ENCODE peak calls at places on chromosomes 11 and 22, in eight cellular contexts. One of them, this sample, is unnamed.

GRCh38 chr11:27040302-27041115 is at the start of gene BBOX1:
- DNase-seq in CD8-positive, alpha-beta T cell: no peak
- DNase-seq in SW 1271: no peak
- DNase-seq in BE2C: peak
- DNase-seq in RKO: no peak
- DNase-seq in GM20000: no peak
- DNase-seq in H54: no peak
- DNase-seq in OCI-LY7: peak
- DNase-seq in this sample: no peak

GRCh38 chr11:110447897-110448522 is 18.3 kb downstream of the FDX1 start:
- DNase-seq in RKO: no peak
- DNase-seq in CD8-positive, alpha-beta T cell: no peak
- DNase-seq in GM20000: no peak
- DNase-seq in BE2C: no peak
- DNase-seq in H54: no peak
- DNase-seq in OCI-LY7: peak
- DNase-seq in SW 1271: no peak
- DNase-seq in this sample: no peak

GRCh38 chr11:86629070-86629706 is 43.2 kb downstream of the ME3 start:
- DNase-seq in SW 1271: no peak
- DNase-seq in BE2C: no peak
- DNase-seq in OCI-LY7: no peak
- DNase-seq in H54: no peak
- DNase-seq in CD8-positive, alpha-beta T cell: no peak
- DNase-seq in GM20000: no peak
- DNase-seq in RKO: no peak
- DNase-seq in this sample: no peak

GRCh38 chr11:102577182-102577581 is 46.6 kb upstream of the MMP7 start:
- DNase-seq in BE2C: no peak
- DNase-seq in OCI-LY7: no peak
- DNase-seq in RKO: no peak
- DNase-seq in H54: no peak
- DNase-seq in CD8-positive, alpha-beta T cell: no peak
- DNase-seq in SW 1271: no peak
- DNase-seq in GM20000: no peak
- DNase-seq in this sample: peak

GRCh38 chr11:70621241-70621640 is 222.9 kb downstream of the CTTN start:
- DNase-seq in BE2C: no peak
- DNase-seq in OCI-LY7: no peak
- DNase-seq in H54: no peak
- DNase-seq in CD8-positive, alpha-beta T cell: no peak
- DNase-seq in RKO: no peak
- DNase-seq in SW 1271: no peak
- DNase-seq in GM20000: no peak
- DNase-seq in this sample: no peak

GRCh38 chr11:94926271-94926625 is 47.1 kb downstream of the CWC15 start:
- DNase-seq in GM20000: no peak
- DNase-seq in OCI-LY7: no peak
- DNase-seq in BE2C: no peak
- DNase-seq in H54: no peak
- DNase-seq in RKO: no peak
- DNase-seq in CD8-positive, alpha-beta T cell: no peak
- DNase-seq in SW 1271: no peak
- DNase-seq in this sample: no peak

GRCh38 chr11:3169235-3169951 is 4.3 kb upstream of the OSBPL5 start:
- DNase-seq in SW 1271: no peak
- DNase-seq in BE2C: no peak
- DNase-seq in RKO: peak
- DNase-seq in OCI-LY7: no peak
- DNase-seq in CD8-positive, alpha-beta T cell: no peak
- DNase-seq in H54: peak
- DNase-seq in GM20000: no peak
- DNase-seq in this sample: no peak

GRCh38 chr11:62547691-62548281 is 1.2 kb upstream of the AHNAK start:
- DNase-seq in RKO: no peak
- DNase-seq in GM20000: no peak
- DNase-seq in H54: peak
- DNase-seq in OCI-LY7: no peak
- DNase-seq in CD8-positive, alpha-beta T cell: no peak
- DNase-seq in SW 1271: no peak
- DNase-seq in BE2C: no peak
- DNase-seq in this sample: no peak

GRCh38 chr11:128669491-128669890 is 24.4 kb upstream of the FLI1 start:
- DNase-seq in CD8-positive, alpha-beta T cell: no peak
- DNase-seq in H54: peak
- DNase-seq in GM20000: no peak
- DNase-seq in OCI-LY7: no peak
- DNase-seq in SW 1271: no peak
- DNase-seq in BE2C: no peak
- DNase-seq in RKO: peak
- DNase-seq in this sample: no peak

GRCh38 chr11:85665756-85666155 is 827 bp upstream of the CREBZF start:
- DNase-seq in SW 1271: no peak
- DNase-seq in RKO: no peak
- DNase-seq in H54: no peak
- DNase-seq in BE2C: no peak
- DNase-seq in CD8-positive, alpha-beta T cell: no peak
- DNase-seq in GM20000: no peak
- DNase-seq in OCI-LY7: no peak
- DNase-seq in this sample: no peak

GRCh38 chr11:6636480-6636879 is 17.3 kb upstream of the TPP1 start:
- DNase-seq in CD8-positive, alpha-beta T cell: no peak
- DNase-seq in GM20000: no peak
- DNase-seq in OCI-LY7: no peak
- DNase-seq in BE2C: no peak
- DNase-seq in SW 1271: no peak
- DNase-seq in H54: no peak
- DNase-seq in RKO: no peak
- DNase-seq in this sample: no peak

GRCh38 chr11:22317656-22318055 is 20.5 kb upstream of the SLC17A6 start:
- DNase-seq in SW 1271: no peak
- DNase-seq in RKO: no peak
- DNase-seq in CD8-positive, alpha-beta T cell: no peak
- DNase-seq in BE2C: no peak
- DNase-seq in OCI-LY7: no peak
- DNase-seq in GM20000: no peak
- DNase-seq in H54: no peak
- DNase-seq in this sample: no peak

GRCh38 chr11:46543564-46543963 is 50.3 kb downstream of the AMBRA1 start:
- DNase-seq in RKO: no peak
- DNase-seq in CD8-positive, alpha-beta T cell: no peak
- DNase-seq in H54: no peak
- DNase-seq in BE2C: no peak
- DNase-seq in OCI-LY7: no peak
- DNase-seq in GM20000: no peak
- DNase-seq in SW 1271: no peak
- DNase-seq in this sample: no peak

GRCh38 chr11:16013649-16014275 is 342.6 kb downstream of the SOX6 start:
- DNase-seq in OCI-LY7: no peak
- DNase-seq in GM20000: no peak
- DNase-seq in CD8-positive, alpha-beta T cell: no peak
- DNase-seq in H54: no peak
- DNase-seq in RKO: no peak
- DNase-seq in BE2C: no peak
- DNase-seq in SW 1271: no peak
- DNase-seq in this sample: no peak

GRCh38 chr11:126925321-126926093 is 75.1 kb downstream of the KIRREL3 start:
- DNase-seq in RKO: no peak
- DNase-seq in BE2C: no peak
- DNase-seq in GM20000: no peak
- DNase-seq in CD8-positive, alpha-beta T cell: no peak
- DNase-seq in OCI-LY7: no peak
- DNase-seq in SW 1271: no peak
- DNase-seq in H54: no peak
- DNase-seq in this sample: no peak

GRCh38 chr11:19093976-19094375 is 23.0 kb upstream of the ZDHHC13 start:
- DNase-seq in OCI-LY7: no peak
- DNase-seq in GM20000: no peak
- DNase-seq in BE2C: no peak
- DNase-seq in RKO: no peak
- DNase-seq in H54: no peak
- DNase-seq in SW 1271: no peak
- DNase-seq in CD8-positive, alpha-beta T cell: no peak
- DNase-seq in this sample: no peak

GRCh38 chr22:39717099-39717498 is 146.5 kb downstream of the CACNA1I start:
- DNase-seq in OCI-LY7: no peak
- DNase-seq in H54: no peak
- DNase-seq in RKO: no peak
- DNase-seq in CD8-positive, alpha-beta T cell: no peak
- DNase-seq in SW 1271: no peak
- DNase-seq in BE2C: no peak
- DNase-seq in GM20000: no peak
- DNase-seq in this sample: no peak

GRCh38 chr11:10674991-10675440 is 18.5 kb downstream of the IRAG1 start:
- DNase-seq in CD8-positive, alpha-beta T cell: no peak
- DNase-seq in H54: no peak
- DNase-seq in RKO: no peak
- DNase-seq in BE2C: no peak
- DNase-seq in SW 1271: no peak
- DNase-seq in GM20000: no peak
- DNase-seq in OCI-LY7: no peak
- DNase-seq in this sample: no peak

GRCh38 chr11:134069426-134069921 is 602 bp downstream of the JAM3 start:
- DNase-seq in H54: no peak
- DNase-seq in OCI-LY7: no peak
- DNase-seq in RKO: no peak
- DNase-seq in BE2C: peak
- DNase-seq in SW 1271: no peak
- DNase-seq in GM20000: no peak
- DNase-seq in CD8-positive, alpha-beta T cell: no peak
- DNase-seq in this sample: no peak

GRCh38 chr11:3135491-3136440 is 29.3 kb downstream of the OSBPL5 start:
- DNase-seq in H54: no peak
- DNase-seq in GM20000: no peak
- DNase-seq in SW 1271: no peak
- DNase-seq in RKO: no peak
- DNase-seq in BE2C: peak
- DNase-seq in OCI-LY7: no peak
- DNase-seq in CD8-positive, alpha-beta T cell: no peak
- DNase-seq in this sample: no peak

GRCh38 chr11:61972796-61973602 is 5.6 kb upstream of the FTH1 start:
- DNase-seq in GM20000: no peak
- DNase-seq in RKO: no peak
- DNase-seq in CD8-positive, alpha-beta T cell: peak
- DNase-seq in OCI-LY7: no peak
- DNase-seq in H54: no peak
- DNase-seq in BE2C: no peak
- DNase-seq in SW 1271: no peak
- DNase-seq in this sample: peak

GRCh38 chr11:77213589-77214428 is 85.8 kb downstream of the MYO7A start:
- DNase-seq in CD8-positive, alpha-beta T cell: peak
- DNase-seq in GM20000: no peak
- DNase-seq in BE2C: no peak
- DNase-seq in H54: no peak
- DNase-seq in SW 1271: no peak
- DNase-seq in OCI-LY7: no peak
- DNase-seq in RKO: no peak
- DNase-seq in this sample: no peak

GRCh38 chr11:68870470-68870869 is 28.8 kb upstream of the CPT1A start:
- DNase-seq in BE2C: no peak
- DNase-seq in CD8-positive, alpha-beta T cell: no peak
- DNase-seq in SW 1271: no peak
- DNase-seq in GM20000: no peak
- DNase-seq in RKO: no peak
- DNase-seq in OCI-LY7: no peak
- DNase-seq in H54: no peak
- DNase-seq in this sample: no peak

GRCh38 chr11:27046956-27047355 is 6.3 kb downstream of the BBOX1 start:
- DNase-seq in BE2C: no peak
- DNase-seq in OCI-LY7: no peak
- DNase-seq in SW 1271: no peak
- DNase-seq in GM20000: no peak
- DNase-seq in H54: no peak
- DNase-seq in CD8-positive, alpha-beta T cell: no peak
- DNase-seq in RKO: no peak
- DNase-seq in this sample: no peak

GRCh38 chr11:67996622-67997459 is 7.1 kb downstream of the UNC93B1 start:
- DNase-seq in RKO: no peak
- DNase-seq in H54: peak
- DNase-seq in BE2C: peak
- DNase-seq in OCI-LY7: peak
- DNase-seq in SW 1271: no peak
- DNase-seq in CD8-positive, alpha-beta T cell: no peak
- DNase-seq in GM20000: no peak
- DNase-seq in this sample: no peak

GRCh38 chr11:9726313-9727022 is 62.6 kb downstream of the SWAP70 start:
- DNase-seq in OCI-LY7: no peak
- DNase-seq in SW 1271: no peak
- DNase-seq in RKO: peak
- DNase-seq in CD8-positive, alpha-beta T cell: no peak
- DNase-seq in BE2C: no peak
- DNase-seq in H54: peak
- DNase-seq in GM20000: no peak
- DNase-seq in this sample: no peak

GRCh38 chr11:14973621-14974020 is 1.5 kb upstream of the CALCA start:
- DNase-seq in CD8-positive, alpha-beta T cell: no peak
- DNase-seq in BE2C: peak
- DNase-seq in RKO: no peak
- DNase-seq in GM20000: no peak
- DNase-seq in SW 1271: no peak
- DNase-seq in H54: no peak
- DNase-seq in OCI-LY7: no peak
- DNase-seq in this sample: peak

This sample was measured in central memory CD4-positive, alpha-beta T cell.